ENCODE peak calls at places on chromosomes 6 and 20, in five cellular contexts. I, E, P, G and T are unnamed samples.

GRCh38 chr6:12030993-12031550 is 19.0 kb downstream of the HIVEP1 start:
- DNase-seq in I (no peak), E (no peak), P (no peak), G (no peak), T (no peak)

GRCh38 chr20:61026173-61026572 is 225.9 kb upstream of the CDH4 start:
- DNase-seq in I (no peak), E (no peak), P (no peak), G (no peak), T (no peak)

GRCh38 chr6:25714765-25715164 is 39.8 kb upstream of the SLC17A4 start:
- DNase-seq in I (no peak), E (no peak), P (peak), G (no peak), T (no peak)

GRCh38 chr6:32154514-32155161 is 697 bp downstream of the PPT2 start:
- DNase-seq in I (peak), E (peak), P (peak), G (peak), T (peak)

GRCh38 chr6:95230071-95230740 is 347.1 kb upstream of the MANEA start:
- DNase-seq in I (no peak), E (no peak), P (no peak), G (no peak), T (no peak)

GRCh38 chr6:137661601-137662000 is 167.4 kb upstream of the OLIG3 start:
- DNase-seq in I (peak), E (no peak), P (peak), G (peak), T (no peak)

GRCh38 chr6:106080106-106081095 is 5.7 kb upstream of the PRDM1 start:
- DNase-seq in I (no peak), E (no peak), P (no peak), G (no peak), T (no peak)

GRCh38 chr20:62064788-62065668 is 653 bp downstream of the TAF4 start:
- DNase-seq in I (peak), E (no peak), P (no peak), G (no peak), T (no peak)

DNA sequence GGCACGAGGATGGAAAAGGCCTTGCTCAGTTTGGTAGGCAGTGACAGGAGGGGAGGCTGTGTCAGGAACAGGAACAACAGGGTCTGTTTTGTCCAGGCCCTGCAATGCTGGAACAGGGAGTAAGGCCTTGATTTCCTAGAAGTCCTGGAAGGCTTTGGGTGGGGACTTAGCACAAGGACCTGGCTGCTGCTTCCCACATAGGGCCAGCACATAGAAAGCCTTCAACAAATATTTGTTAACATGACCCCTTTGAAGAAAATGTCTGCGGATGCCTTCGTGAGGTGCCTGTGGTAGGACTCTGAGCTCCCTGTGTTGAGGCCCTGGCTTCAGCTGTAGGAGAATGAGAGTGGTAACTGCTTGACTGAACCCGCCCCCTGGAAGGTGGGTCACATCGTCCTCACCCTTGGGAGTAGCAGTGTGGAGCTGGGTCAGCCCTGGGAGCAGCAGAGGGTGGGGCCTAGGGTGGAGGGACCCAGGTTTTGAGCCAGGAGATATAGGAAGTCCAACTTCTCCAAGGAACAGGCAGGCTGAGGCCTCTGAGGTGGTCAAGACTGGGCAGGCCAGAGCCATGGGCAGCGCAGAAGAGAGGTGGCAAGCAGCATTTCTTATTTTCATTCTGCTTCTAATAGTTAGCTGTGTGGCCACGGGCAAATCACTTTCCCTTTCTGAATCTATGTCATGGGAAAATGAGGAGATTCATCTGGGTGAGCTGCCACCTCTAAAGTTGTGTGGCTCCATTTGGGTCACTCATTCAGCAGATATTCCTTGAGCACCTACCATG is 50.0 kb downstream of the CNBD2 start:
- DNase-seq in I (peak), E (no peak), P (no peak), G (no peak), T (no peak)
- TF ChIP-seq CTCF in I (no peak), E (no peak), P (no peak), G (no peak), T (no peak)

GRCh38 chr20:47309806-47310426 is 46.6 kb downstream of the ZMYND8 start:
- DNase-seq in I (no peak), E (no peak), P (no peak), G (no peak), T (no peak)

GRCh38 chr20:47310729-47311128 is 45.8 kb downstream of the ZMYND8 start:
- DNase-seq in I (no peak), E (no peak), P (no peak), G (no peak), T (no peak)

GRCh38 chr20:47314647-47315338 is 41.7 kb downstream of the ZMYND8 start:
- DNase-seq in I (no peak), E (no peak), P (no peak), G (no peak), T (no peak)

GRCh38 chr20:47311211-47311610 is 45.3 kb downstream of the ZMYND8 start:
- DNase-seq in I (no peak), E (no peak), P (no peak), G (no peak), T (no peak)

DNA sequence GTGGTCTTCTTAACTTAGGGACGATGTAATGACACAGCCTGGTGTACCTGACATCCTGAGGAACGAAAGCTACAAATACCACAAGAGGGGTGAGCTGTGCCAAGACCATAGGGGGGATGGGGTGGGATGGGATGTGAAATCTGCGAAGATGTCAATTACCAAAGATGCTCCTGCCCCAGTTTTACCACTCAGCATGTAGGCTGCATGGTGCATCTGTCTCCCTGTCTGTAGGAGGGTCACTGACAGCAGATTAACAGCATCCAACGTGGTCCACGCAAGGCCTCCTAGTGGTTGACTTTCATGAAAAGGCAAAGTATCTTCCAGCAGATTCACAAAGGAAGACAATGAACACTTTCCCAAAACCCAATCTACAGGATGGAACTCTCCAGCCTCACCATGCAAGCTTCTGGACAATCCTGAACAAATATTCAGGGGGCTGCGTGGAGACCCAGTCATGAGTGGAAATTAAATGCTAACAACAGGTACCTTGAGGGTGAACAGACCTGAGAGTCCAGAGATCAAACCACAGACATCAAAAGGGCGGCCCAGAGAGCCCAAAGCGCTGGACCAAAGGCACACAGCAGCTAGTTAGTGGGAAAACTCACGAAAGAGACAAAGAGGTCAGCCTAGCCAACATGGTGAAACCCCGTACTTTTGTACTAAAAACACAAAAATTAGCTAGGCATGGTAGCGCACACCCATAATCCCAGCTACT is 44.4 kb downstream of the ZMYND8 start:
- DNase-seq in I (no peak), E (no peak), P (no peak), G (no peak), T (no peak)
- TF ChIP-seq CTCF in I (no peak), E (peak), P (no peak), G (no peak), T (no peak)

DNA sequence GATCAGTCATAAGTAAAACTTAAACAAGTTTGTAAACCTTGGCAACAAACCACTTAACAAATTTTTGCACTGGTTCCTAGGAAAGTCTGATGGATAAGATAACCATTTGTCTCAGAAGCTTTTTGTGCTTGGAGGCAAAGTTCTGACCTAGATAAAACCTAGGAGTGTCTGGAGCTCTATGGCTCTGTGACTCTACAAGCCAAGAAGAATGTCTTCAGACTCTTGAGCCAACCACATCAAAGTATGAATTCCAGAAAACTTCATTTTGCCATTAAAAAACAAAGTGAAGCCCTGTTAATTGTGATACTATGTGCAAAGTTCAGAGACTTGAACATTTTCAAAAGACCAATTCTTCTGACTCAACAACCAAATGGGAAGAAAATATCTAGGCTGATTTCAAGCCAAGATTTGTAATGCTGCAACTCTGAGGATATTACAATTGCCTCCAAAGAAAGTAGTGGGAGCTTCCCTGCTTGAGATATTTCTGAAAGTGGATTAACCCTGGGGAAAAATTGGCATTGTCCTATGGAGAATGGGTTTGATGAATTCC is 158.1 kb upstream of the FOXQ1 start:
- DNase-seq in I (no peak), E (no peak), P (no peak), G (no peak), T (no peak)
- TF ChIP-seq CTCF in I (no peak), E (no peak), P (no peak), G (no peak), T (no peak)

DNA sequence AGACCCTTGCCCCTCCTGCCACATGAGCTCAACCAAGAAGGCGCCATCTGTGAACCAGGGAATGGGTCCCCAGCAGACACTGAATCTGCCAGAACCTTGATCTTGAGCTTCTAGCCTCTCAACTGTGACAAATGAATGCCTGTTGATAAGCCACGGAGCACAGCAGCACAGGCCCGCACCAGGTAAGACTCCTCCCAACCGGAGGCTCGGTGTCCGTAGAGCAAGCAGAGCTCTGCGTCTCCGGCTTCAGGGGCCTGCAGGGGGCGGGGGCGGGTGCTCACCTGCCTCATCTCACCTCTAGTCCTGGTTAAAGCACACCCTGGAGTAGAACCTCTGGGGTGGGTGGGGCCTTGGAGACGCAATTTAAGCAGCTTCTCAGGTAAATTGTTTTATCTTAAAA is 122.7 kb downstream of the SMOC2 start:
- DNase-seq in I (no peak), E (no peak), P (no peak), G (no peak), T (no peak)
- TF ChIP-seq CTCF in I (no peak), E (no peak), P (no peak), G (no peak), T (no peak)

DNA sequence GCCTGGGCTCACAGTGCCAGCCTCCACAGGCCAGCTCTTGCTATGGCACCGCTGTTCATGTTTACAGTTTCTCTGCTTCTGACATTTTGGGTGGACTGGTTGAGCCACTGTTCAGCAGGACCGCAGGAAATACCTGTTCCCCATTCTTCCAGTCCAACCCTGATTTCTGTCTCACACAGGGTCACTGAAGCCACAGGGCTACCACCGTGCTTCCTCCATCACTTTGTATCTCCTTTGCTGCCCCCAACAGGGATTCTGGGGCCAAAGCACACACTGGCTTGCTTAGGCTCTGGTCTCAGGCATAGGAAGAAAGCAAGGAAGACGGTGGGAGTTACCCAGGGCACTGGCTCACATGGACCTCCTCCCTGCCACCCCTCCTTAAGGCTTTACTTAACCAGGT is 164.5 kb downstream of the UNC5CL start:
- DNase-seq in I (peak), E (no peak), P (no peak), G (no peak), T (no peak)
- TF ChIP-seq CTCF in I (no peak), E (no peak), P (no peak), G (no peak), T (no peak)

GRCh38 chr6:10495014-10495413 is 26.1 kb upstream of the GCNT2 start:
- DNase-seq in I (no peak), E (no peak), P (no peak), G (no peak), T (no peak)
- TF ChIP-seq CTCF in I (no peak), E (no peak), P (no peak), G (no peak), T (no peak)